ENCODE peak calls at places on chromosomes 16 and 17, in seven cellular contexts. L is ascending aorta; B is tibial nerve; H is adrenal gland; A is CD8-positive, alpha-beta T cell; T is uterus; U is breast epithelium. K is an unnamed sample.

GRCh38 chr17:77319211-77320031 is 178.7 kb downstream of the SEC14L1 start:
- DNase-seq in L (peak; percentile 75), B (peak; percentile 84), H (peak; percentile 89), A (peak; percentile 34), T (peak; percentile 88), U (peak; percentile 94), K (peak; percentile 57)

GRCh38 chr16:2952679-2953078 is 11.4 kb upstream of the KREMEN2 start:
- DNase-seq in L (no peak), B (no peak), H (no peak), A (no peak), T (no peak), U (no peak), K (no peak)

GRCh38 chr16:56789360-56789759 is 59.4 kb downstream of the NUP93 start:
- DNase-seq in L (no peak), B (no peak), H (peak; percentile 57), A (no peak), T (peak; percentile 24), U (no peak), K (peak; percentile 75)

GRCh38 chr16:22191089-22191965 is 14.8 kb upstream of the EEF2K start:
- DNase-seq in L (peak; percentile 99), B (peak; percentile 100), H (peak; percentile 99), A (peak; percentile 97), T (peak; percentile 100), U (peak; percentile 100), K (peak; percentile 98)

GRCh38 chr17:71921726-71922320 is 199.0 kb upstream of the SOX9 start:
- DNase-seq in L (no peak), B (no peak), H (no peak), A (no peak), T (no peak), U (no peak), K (no peak)

GRCh38 chr16:459761-460160 is 34.3 kb downstream of the RAB11FIP3 start:
- DNase-seq in L (no peak), B (no peak), H (no peak), A (no peak), T (no peak), U (no peak), K (no peak)

GRCh38 chr17:66149562-66149961 is 42.4 kb downstream of the CEP112 start:
- DNase-seq in L (no peak), B (no peak), H (no peak), A (no peak), T (no peak), U (no peak), K (no peak)

GRCh38 chr17:62658136-62658535 is 30.7 kb downstream of the MRC2 start:
- DNase-seq in L (peak; percentile 4), B (no peak), H (no peak), A (no peak), T (no peak), U (no peak), K (no peak)

GRCh38 chr17:7260601-7261376 is 1.5 kb downstream of the CLDN7 start:
- DNase-seq in L (no peak), B (no peak), H (no peak), A (no peak), T (no peak), U (peak; percentile 60), K (peak; percentile 84)

GRCh38 chr17:19354123-19354522 is 8.4 kb downstream of the B9D1 start:
- DNase-seq in L (no peak), B (no peak), H (no peak), A (no peak), T (no peak), U (no peak), K (no peak)

GRCh38 chr17:74353446-74354060 is 8.1 kb downstream of the BTBD17 start:
- DNase-seq in L (no peak), B (no peak), H (no peak), A (no peak), T (no peak), U (no peak), K (no peak)

GRCh38 chr16:14248791-14249190 is 177.7 kb downstream of the MRTFB start:
- DNase-seq in L (no peak), B (no peak), H (no peak), A (no peak), T (no peak), U (no peak), K (no peak)

GRCh38 chr17:79413591-79413990 is 197.3 kb downstream of the RBFOX3 start:
- DNase-seq in L (no peak), B (no peak), H (no peak), A (no peak), T (no peak), U (no peak), K (peak; percentile 73)

GRCh38 chr17:75873587-75874322 is 4.6 kb downstream of the TRIM47 start:
- DNase-seq in L (no peak), B (no peak), H (no peak), A (no peak), T (no peak), U (no peak), K (no peak)

GRCh38 chr17:48636177-48637018 is 10.2 kb upstream of the HOXB9 start:
- DNase-seq in L (no peak), B (no peak), H (peak; percentile 69), A (peak; percentile 51), T (peak; percentile 46), U (no peak), K (peak; percentile 51)

GRCh38 chr17:17314501-17315071 is 11.4 kb downstream of the NT5M start:
- DNase-seq in L (no peak), B (no peak), H (no peak), A (no peak), T (no peak), U (no peak), K (no peak)

GRCh38 chr16:788399-789126 is at the start of gene CHTF18:
- DNase-seq in L (peak; percentile 63), B (peak; percentile 86), H (peak; percentile 95), A (peak; percentile 93), T (peak; percentile 91), U (peak; percentile 94), K (peak; percentile 87)

GRCh38 chr16:53892155-53892554 is 188.2 kb downstream of the FTO start:
- DNase-seq in L (no peak), B (peak; percentile 54), H (peak; percentile 54), A (peak; percentile 22), T (peak; percentile 28), U (peak; percentile 53), K (peak; percentile 19)

GRCh38 chr17:9487406-9487805 is 88.2 kb downstream of the STX8 start:
- DNase-seq in L (no peak), B (no peak), H (no peak), A (no peak), T (no peak), U (no peak), K (no peak)

GRCh38 chr17:51700011-51700760 is 439.8 kb downstream of the UTP18 start:
- DNase-seq in L (no peak), B (no peak), H (no peak), A (no peak), T (no peak), U (no peak), K (no peak)

GRCh38 chr17:67800495-67800928 is 24.8 kb upstream of the BPTF start:
- DNase-seq in L (peak; percentile 16), B (peak; percentile 64), H (peak; percentile 66), A (peak; percentile 31), T (peak; percentile 49), U (peak; percentile 22), K (peak; percentile 48)

GRCh38 chr16:72072514-72073342 is 9.7 kb downstream of the HPR start:
- DNase-seq in L (no peak), B (no peak), H (no peak), A (no peak), T (no peak), U (no peak), K (peak; percentile 16)

GRCh38 chr17:49829026-49829425 is 18.8 kb downstream of the TAC4 start:
- DNase-seq in L (no peak), B (no peak), H (no peak), A (no peak), T (no peak), U (no peak), K (no peak)

DNA sequence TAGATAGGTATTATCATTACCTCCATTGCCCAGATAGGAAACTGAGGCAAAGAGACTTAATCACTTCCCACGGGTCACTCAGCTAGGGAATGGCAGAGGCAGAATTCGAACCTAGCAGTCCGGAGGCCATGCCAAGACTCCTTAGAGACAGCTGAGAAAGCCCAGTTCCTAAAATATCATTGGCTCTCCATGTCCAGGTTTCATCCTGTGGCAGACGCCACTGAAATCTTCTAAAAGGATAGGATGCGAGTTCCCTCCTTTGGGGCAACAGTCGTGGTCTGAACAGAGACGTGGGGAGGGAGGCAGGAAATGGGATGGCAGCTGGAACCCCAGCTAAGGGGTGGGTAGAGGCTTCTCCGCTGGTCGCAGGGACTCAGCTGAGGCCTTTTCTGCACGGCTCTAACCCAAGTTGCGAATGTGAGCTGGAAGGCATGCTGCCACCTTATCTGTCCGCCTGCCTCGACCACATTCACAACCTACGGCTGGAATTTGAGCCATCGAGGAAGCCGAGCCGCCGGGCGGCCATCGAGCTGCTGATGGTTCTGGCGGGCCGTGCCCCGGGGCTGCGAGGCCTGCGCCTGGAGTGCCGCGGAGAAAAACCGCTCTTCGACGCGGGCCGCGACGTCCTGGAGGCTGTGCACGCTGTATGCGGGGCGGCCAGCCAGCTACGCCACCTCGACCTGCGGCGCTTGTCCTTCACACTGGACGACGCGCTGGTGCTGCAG is 1.9 kb upstream of the HSF4 start:
- DNase-seq in L (no peak), B (no peak), H (no peak), A (no peak), T (no peak), U (no peak), K (no peak)
- H3K4me3 ChIP-seq in L (peak overlapping the region; percentile 57), B (peak overlapping the region; percentile 49), H (no peak overlapping the region), A (peak overlapping the region; percentile 19), T (no peak overlapping the region), U (peak overlapping the region; percentile 42), K (no peak overlapping the region)

GRCh38 chr17:11899494-11899893 is 97.8 kb downstream of the ZNF18 start:
- DNase-seq in L (no peak), B (no peak), H (no peak), A (no peak), T (no peak), U (no peak), K (no peak)
- TF ChIP-seq CTCF in L (no peak), B (no peak), H (no peak), A (no peak), T (no peak), U (no peak), K (no peak)

DNA sequence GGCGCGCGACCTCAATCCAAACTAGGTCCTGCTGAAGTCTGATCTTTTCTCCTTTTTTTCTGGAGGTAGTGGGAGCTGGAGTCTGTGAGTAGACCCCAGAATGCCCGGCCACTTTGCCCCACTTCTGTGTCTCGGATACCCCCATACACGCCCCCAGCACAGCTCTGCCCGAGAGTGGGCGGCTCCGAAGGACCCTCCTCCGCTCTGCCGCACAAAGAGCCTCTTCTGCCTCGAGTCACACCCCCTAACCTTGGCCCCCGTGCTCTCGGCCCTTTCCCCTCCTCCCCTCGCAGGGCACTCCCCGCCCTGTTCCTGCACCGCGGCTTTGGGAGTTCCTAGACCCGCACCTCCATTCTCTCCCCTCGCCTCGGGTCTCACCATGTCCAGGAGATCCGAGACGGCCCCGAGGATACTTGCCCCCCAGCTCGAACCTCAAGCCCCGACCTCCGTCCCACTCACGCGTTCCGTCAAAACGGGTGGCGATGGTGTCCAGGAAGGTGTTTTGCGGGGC is 476 bp downstream of the KCNH4 start:
- DNase-seq in L (no peak), B (no peak), H (no peak), A (no peak), T (no peak), U (no peak), K (no peak)
- H3K4me1 ChIP-seq in L (peaks cover 12% of the 10 kb centered on the region), B (peaks cover 37% of the 10 kb centered on the region), H (peaks cover 15% of the 10 kb centered on the region), A (peaks cover 35% of the 10 kb centered on the region), T (no peaks in the 10 kb centered on the region), U (peaks cover 3% of the 10 kb centered on the region), K (peaks cover 7% of the 10 kb centered on the region)

DNA sequence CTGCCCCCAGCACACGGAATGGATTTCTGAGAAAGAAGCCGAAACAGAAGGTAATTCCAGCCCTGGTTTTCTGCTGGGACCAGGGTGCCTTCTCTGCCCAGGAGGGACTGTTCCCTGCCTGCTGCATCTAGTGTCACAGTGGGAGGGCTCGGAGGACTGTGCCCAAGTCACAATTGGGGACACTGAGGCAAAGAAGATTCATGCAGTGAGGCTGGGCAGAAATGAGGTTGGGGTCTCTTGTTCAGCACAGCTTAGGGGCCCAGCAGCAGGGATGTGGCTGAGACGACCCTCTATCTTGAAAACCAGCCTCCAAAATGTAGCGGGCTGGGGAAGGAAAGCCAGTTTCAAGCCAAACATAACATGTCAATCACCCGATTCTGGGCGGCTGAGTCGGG is 592 bp downstream of the IL21R start:
- DNase-seq in L (no peak), B (no peak), H (no peak), A (no peak), T (no peak), U (no peak), K (no peak)
- H3K4me3 ChIP-seq in L (peak overlapping the region; percentile 44), B (peak overlapping the region; percentile 10), H (no peak overlapping the region), A (peak overlapping the region; percentile 78), T (no peak overlapping the region), U (no peak overlapping the region), K (no peak overlapping the region)